ENCODE peak calls at places on chromosomes 5 and 9, in six cellular contexts. One of them, this sample, is unnamed.

GRCh38 chr9:109248133-109248581 is 72.7 kb downstream of the EPB41L4B start:
- DNase-seq in IMR-90: peak; percentile 57
- DNase-seq in fibroblast of lung: peak; percentile 25
- DNase-seq in fibroblast of mammary gland: peak; percentile 15
- DNase-seq in astrocyte: no peak
- DNase-seq in BJ: no peak
- DNase-seq in this sample: no peak

GRCh38 chr5:75601996-75602395 is 9.3 kb upstream of the ANKDD1B start:
- DNase-seq in fibroblast of lung: peak; percentile 48
- DNase-seq in BJ: peak; percentile 41
- DNase-seq in fibroblast of mammary gland: peak; percentile 7
- DNase-seq in astrocyte: peak; percentile 25
- DNase-seq in IMR-90: peak; percentile 97
- DNase-seq in this sample: peak; percentile 62

GRCh38 chr5:57802131-57802530 is 319.5 kb upstream of the ACTBL2 start:
- DNase-seq in fibroblast of lung: peak; percentile 75
- DNase-seq in BJ: no peak
- DNase-seq in fibroblast of mammary gland: no peak
- DNase-seq in IMR-90: no peak
- DNase-seq in astrocyte: peak; percentile 77
- DNase-seq in this sample: no peak

GRCh38 chr9:70113403-70114022 is 69.9 kb downstream of the MAMDC2 start:
- DNase-seq in astrocyte: peak; percentile 54
- DNase-seq in fibroblast of mammary gland: peak; percentile 77
- DNase-seq in IMR-90: peak; percentile 72
- DNase-seq in BJ: no peak
- DNase-seq in fibroblast of lung: peak; percentile 68
- DNase-seq in this sample: no peak

GRCh38 chr5:65895891-65896290 is 30.5 kb upstream of the ERBIN start:
- DNase-seq in BJ: no peak
- DNase-seq in fibroblast of lung: no peak
- DNase-seq in fibroblast of mammary gland: no peak
- DNase-seq in IMR-90: no peak
- DNase-seq in astrocyte: no peak
- DNase-seq in this sample: no peak

GRCh38 chr5:145764325-145764724 is 70.8 kb downstream of the PRELID2 start:
- DNase-seq in BJ: no peak
- DNase-seq in IMR-90: peak; percentile 45
- DNase-seq in fibroblast of lung: peak; percentile 2
- DNase-seq in astrocyte: no peak
- DNase-seq in fibroblast of mammary gland: no peak
- DNase-seq in this sample: no peak

GRCh38 chr9:133701981-133702797 is 36.0 kb downstream of the SARDH start:
- DNase-seq in fibroblast of mammary gland: no peak
- DNase-seq in fibroblast of lung: peak; percentile 42
- DNase-seq in IMR-90: peak; percentile 15
- DNase-seq in BJ: no peak
- DNase-seq in astrocyte: peak; percentile 15
- DNase-seq in this sample: no peak

GRCh38 chr5:103774736-103775135 is 212.1 kb upstream of the NUDT12 start:
- DNase-seq in fibroblast of lung: peak; percentile 72
- DNase-seq in fibroblast of mammary gland: no peak
- DNase-seq in astrocyte: peak; percentile 61
- DNase-seq in BJ: peak; percentile 26
- DNase-seq in IMR-90: peak; percentile 5
- DNase-seq in this sample: no peak

GRCh38 chr5:167908596-167908995 is 382.8 kb upstream of the WWC1 start:
- DNase-seq in BJ: no peak
- DNase-seq in astrocyte: no peak
- DNase-seq in fibroblast of mammary gland: no peak
- DNase-seq in fibroblast of lung: no peak
- DNase-seq in IMR-90: no peak
- DNase-seq in this sample: no peak
- TF ChIP-seq CTCF in BJ: no peak
- TF ChIP-seq CTCF in astrocyte: no peak
- TF ChIP-seq CTCF in fibroblast of mammary gland: no peak
- TF ChIP-seq CTCF in fibroblast of lung: no peak
- TF ChIP-seq CTCF in IMR-90: no peak
- TF ChIP-seq CTCF in this sample: no peak

DNA sequence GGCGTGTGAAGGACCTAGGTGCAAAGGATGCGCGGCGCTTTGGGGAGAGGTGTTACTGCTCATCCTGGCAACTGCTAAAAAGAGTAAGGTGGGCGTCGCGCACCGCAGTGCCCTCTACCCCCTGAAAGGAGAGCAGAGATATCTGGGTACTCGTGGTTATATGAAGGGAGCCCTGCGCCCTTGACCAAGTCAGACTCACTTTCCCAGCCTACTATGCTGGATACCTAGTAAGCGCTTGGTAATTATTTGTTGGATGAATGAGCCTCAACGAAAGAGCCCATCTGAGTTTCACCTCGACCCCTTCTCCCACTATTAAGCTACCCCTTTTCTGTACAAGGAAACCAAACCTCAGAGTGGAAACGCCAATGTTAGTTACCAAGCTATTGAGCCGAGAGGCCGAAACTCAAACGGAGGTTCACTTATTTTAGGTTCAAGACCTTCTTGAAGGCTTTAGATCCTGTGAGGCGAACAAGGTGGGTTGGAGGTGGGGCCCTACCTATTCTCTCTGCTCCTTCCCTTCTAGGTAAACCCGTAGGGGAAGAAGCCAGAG is 8.0 kb downstream of the LHX6 start:
- DNase-seq in astrocyte: no peak
- DNase-seq in fibroblast of lung: no peak
- DNase-seq in IMR-90: no peak
- DNase-seq in fibroblast of mammary gland: no peak
- DNase-seq in BJ: no peak
- DNase-seq in this sample: no peak
- H3K4me3 ChIP-seq in astrocyte: no peak overlapping the region
- H3K4me3 ChIP-seq in fibroblast of lung: no peak overlapping the region
- H3K4me3 ChIP-seq in IMR-90: no peak overlapping the region
- H3K4me3 ChIP-seq in fibroblast of mammary gland: no peak overlapping the region
- H3K4me3 ChIP-seq in BJ: no peak overlapping the region
- H3K4me3 ChIP-seq in this sample: no peak overlapping the region

GRCh38 chr9:131566158-131566557 is 20.8 kb downstream of the PRRT1B start:
- DNase-seq in astrocyte: no peak
- DNase-seq in fibroblast of mammary gland: no peak
- DNase-seq in fibroblast of lung: no peak
- DNase-seq in BJ: no peak
- DNase-seq in IMR-90: no peak
- DNase-seq in this sample: no peak
- TF ChIP-seq CTCF in astrocyte: no peak
- TF ChIP-seq CTCF in fibroblast of mammary gland: no peak
- TF ChIP-seq CTCF in fibroblast of lung: no peak
- TF ChIP-seq CTCF in BJ: no peak
- TF ChIP-seq CTCF in IMR-90: no peak
- TF ChIP-seq CTCF in this sample: no peak

GRCh38 chr5:23072179-23072578 is 219.0 kb upstream of the CDH12 start:
- DNase-seq in fibroblast of lung: no peak
- DNase-seq in IMR-90: no peak
- DNase-seq in BJ: no peak
- DNase-seq in astrocyte: no peak
- DNase-seq in fibroblast of mammary gland: no peak
- DNase-seq in this sample: no peak
- H3K4me3 ChIP-seq in fibroblast of lung: no peak overlapping the region
- H3K4me3 ChIP-seq in IMR-90: no peak overlapping the region
- H3K4me3 ChIP-seq in BJ: no peak overlapping the region
- H3K4me3 ChIP-seq in astrocyte: no peak overlapping the region
- H3K4me3 ChIP-seq in fibroblast of mammary gland: no peak overlapping the region
- H3K4me3 ChIP-seq in this sample: no peak overlapping the region

DNA sequence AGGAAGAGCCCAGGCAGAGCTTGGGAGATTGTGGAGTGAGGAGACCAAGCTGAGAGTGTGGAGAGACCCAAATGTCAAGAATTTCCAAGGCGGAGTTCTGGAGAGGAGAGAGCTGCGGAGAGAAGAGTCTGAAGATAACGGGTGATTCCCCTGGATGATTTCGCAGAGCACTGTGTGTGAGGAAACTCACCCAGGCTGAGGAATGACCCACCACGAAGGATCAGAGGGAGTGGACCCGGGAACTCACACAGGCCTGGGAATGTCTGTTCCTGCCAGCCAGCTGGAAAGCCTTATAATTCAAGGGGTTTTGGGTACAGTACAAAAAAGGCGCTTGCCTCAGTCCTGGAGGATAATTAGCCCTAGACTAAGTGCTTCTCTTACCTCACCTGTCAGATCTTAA is 94.2 kb downstream of the WNK2 start:
- DNase-seq in BJ: no peak
- DNase-seq in astrocyte: no peak
- DNase-seq in IMR-90: no peak
- DNase-seq in fibroblast of mammary gland: no peak
- DNase-seq in fibroblast of lung: no peak
- DNase-seq in this sample: no peak
- TF ChIP-seq CTCF in BJ: no peak
- TF ChIP-seq CTCF in astrocyte: no peak
- TF ChIP-seq CTCF in IMR-90: no peak
- TF ChIP-seq CTCF in fibroblast of mammary gland: no peak
- TF ChIP-seq CTCF in fibroblast of lung: no peak
- TF ChIP-seq CTCF in this sample: no peak

GRCh38 chr5:88880196-88880595 is 2.8 kb downstream of the MEF2C start:
- DNase-seq in fibroblast of lung: no peak
- DNase-seq in astrocyte: no peak
- DNase-seq in IMR-90: no peak
- DNase-seq in BJ: no peak
- DNase-seq in fibroblast of mammary gland: no peak
- DNase-seq in this sample: no peak
- H3K4me3 ChIP-seq in fibroblast of lung: no peak overlapping the region
- H3K4me3 ChIP-seq in astrocyte: no peak overlapping the region
- H3K4me3 ChIP-seq in IMR-90: no peak overlapping the region
- H3K4me3 ChIP-seq in BJ: no peak overlapping the region
- H3K4me3 ChIP-seq in fibroblast of mammary gland: no peak overlapping the region
- H3K4me3 ChIP-seq in this sample: no peak overlapping the region

GRCh38 chr5:128329542-128329941 is 208.5 kb downstream of the FBN2 start:
- DNase-seq in fibroblast of mammary gland: no peak
- DNase-seq in fibroblast of lung: no peak
- DNase-seq in astrocyte: no peak
- DNase-seq in BJ: no peak
- DNase-seq in IMR-90: no peak
- DNase-seq in this sample: no peak
- TF ChIP-seq CTCF in fibroblast of mammary gland: no peak
- TF ChIP-seq CTCF in fibroblast of lung: no peak
- TF ChIP-seq CTCF in astrocyte: no peak
- TF ChIP-seq CTCF in BJ: no peak
- TF ChIP-seq CTCF in IMR-90: no peak
- TF ChIP-seq CTCF in this sample: no peak

DNA sequence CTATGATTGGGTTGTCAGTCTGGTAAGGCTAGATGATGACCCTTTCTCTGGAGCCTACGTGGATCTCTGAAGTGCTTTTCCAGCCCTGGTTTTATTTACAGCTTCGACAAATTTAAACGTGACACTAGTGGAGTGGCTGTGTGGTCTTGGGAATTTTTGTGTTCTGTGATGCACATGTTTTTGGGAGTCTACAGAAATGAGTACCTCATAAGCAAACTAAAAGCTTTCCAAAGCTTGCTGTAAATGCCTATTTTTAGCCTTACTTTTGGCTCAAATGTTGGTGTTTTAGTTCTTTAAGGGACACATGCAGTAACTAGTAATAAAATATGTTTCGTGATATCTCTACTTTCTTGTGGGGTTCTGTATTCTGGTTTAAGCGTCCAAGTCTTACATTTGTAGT is 3.3 kb downstream of the LARP1 start:
- DNase-seq in BJ: peak; percentile 51
- DNase-seq in fibroblast of mammary gland: no peak
- DNase-seq in fibroblast of lung: no peak
- DNase-seq in astrocyte: no peak
- DNase-seq in IMR-90: peak; percentile 16
- DNase-seq in this sample: no peak
- H3K4me3 ChIP-seq in BJ: peak overlapping the region; percentile 30
- H3K4me3 ChIP-seq in fibroblast of mammary gland: peak overlapping the region; percentile 12
- H3K4me3 ChIP-seq in fibroblast of lung: peak overlapping the region; percentile 44
- H3K4me3 ChIP-seq in astrocyte: peak overlapping the region; percentile 43
- H3K4me3 ChIP-seq in IMR-90: peak overlapping the region; percentile 5
- H3K4me3 ChIP-seq in this sample: peak overlapping the region; percentile 38

GRCh38 chr5:157865844-157866243 is 6.9 kb upstream of the CLINT1 start:
- DNase-seq in fibroblast of mammary gland: peak; percentile 19
- DNase-seq in astrocyte: no peak
- DNase-seq in fibroblast of lung: peak; percentile 14
- DNase-seq in BJ: no peak
- DNase-seq in IMR-90: peak; percentile 85
- DNase-seq in this sample: no peak

GRCh38 chr5:157860898-157861894 is 2.3 kb upstream of the CLINT1 start:
- DNase-seq in IMR-90: no peak
- DNase-seq in BJ: no peak
- DNase-seq in fibroblast of lung: no peak
- DNase-seq in astrocyte: no peak
- DNase-seq in fibroblast of mammary gland: no peak
- DNase-seq in this sample: no peak

GRCh38 chr5:157862183-157862851 is 3.4 kb upstream of the CLINT1 start:
- DNase-seq in IMR-90: no peak
- DNase-seq in BJ: no peak
- DNase-seq in fibroblast of mammary gland: no peak
- DNase-seq in astrocyte: no peak
- DNase-seq in fibroblast of lung: no peak
- DNase-seq in this sample: no peak

GRCh38 chr5:157866536-157866935 is 7.6 kb upstream of the CLINT1 start:
- DNase-seq in astrocyte: no peak
- DNase-seq in fibroblast of mammary gland: no peak
- DNase-seq in IMR-90: no peak
- DNase-seq in fibroblast of lung: no peak
- DNase-seq in BJ: no peak
- DNase-seq in this sample: no peak

DNA sequence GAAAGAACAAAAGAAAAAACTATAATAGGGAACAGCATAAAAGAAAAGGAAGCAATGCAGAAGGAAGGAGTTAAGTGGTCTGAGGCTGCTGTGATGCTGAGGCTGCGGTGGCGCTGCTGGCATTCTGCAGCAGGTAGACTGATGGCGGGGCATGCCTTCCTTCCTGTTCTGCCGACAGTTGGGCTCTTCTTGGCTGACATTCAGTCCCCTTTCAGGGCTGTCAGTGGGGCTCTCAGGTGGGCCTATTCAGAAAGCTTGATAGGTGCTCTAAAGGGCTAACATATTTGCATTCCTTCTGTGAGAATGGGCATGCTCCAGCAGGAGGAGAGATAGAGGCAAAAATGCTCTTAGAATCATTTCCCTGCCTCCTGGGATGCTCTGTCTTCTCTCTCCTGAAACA is 5.1 kb upstream of the CLINT1 start:
- DNase-seq in astrocyte: no peak
- DNase-seq in IMR-90: no peak
- DNase-seq in BJ: no peak
- DNase-seq in fibroblast of mammary gland: no peak
- DNase-seq in fibroblast of lung: no peak
- DNase-seq in this sample: no peak
- TF ChIP-seq CTCF in astrocyte: no peak
- TF ChIP-seq CTCF in IMR-90: no peak
- TF ChIP-seq CTCF in BJ: no peak
- TF ChIP-seq CTCF in fibroblast of mammary gland: no peak
- TF ChIP-seq CTCF in fibroblast of lung: no peak
- TF ChIP-seq CTCF in this sample: no peak